ENCODE peak calls at places on chromosomes 4 and X, in nine cellular contexts. H is iPS-NIHi11; W is C1 segment of cervical spinal cord; F is activated naive CD4-positive, alpha-beta T cell treated with anti-CD3 and anti-CD28 coated beads, Interleukin-2, amount 50 U/mL, for 72 hours; M is DMS153; S is lung microvascular endothelial cell; V is fibroblast of mammary gland; O is stimulated activated CD4-positive, alpha-beta T cell treated with anti-CD3 and anti-CD28 coated beads, Interleukin-2, amount 100 ng/mL, for 4 hours; I is T-helper 17 cell. X is an unnamed sample.

GRCh38 chr4:104524591-104524990 is 29.9 kb upstream of the CXXC4 start:
- DNase-seq in H (no peak), W (no peak), F (no peak), M (no peak), S (peak; percentile 43), V (peak; percentile 65), O (no peak), I (no peak), X (peak; percentile 0)

GRCh38 chrX:104712515-104712914 is 146.5 kb downstream of the IL1RAPL2 start:
- DNase-seq in H (no peak), W (no peak), F (no peak), M (no peak), S (peak; percentile 3), V (peak; percentile 2), O (no peak), I (no peak), X (no peak)

GRCh38 chrX:124362761-124363160 is 16.4 kb downstream of the SH2D1A start:
- DNase-seq in H (no peak), W (no peak), F (no peak), M (no peak), S (no peak), V (no peak), O (no peak), I (no peak), X (no peak)

GRCh38 chr4:79996950-79997349 is 76.1 kb downstream of the ANTXR2 start:
- DNase-seq in H (no peak), W (no peak), F (no peak), M (no peak), S (no peak), V (no peak), O (no peak), I (no peak), X (no peak)

GRCh38 chr4:24551492-24552330 is 32.6 kb downstream of the DHX15 start:
- DNase-seq in H (no peak), W (no peak), F (no peak), M (no peak), S (peak; percentile 26), V (peak; percentile 24), O (no peak), I (no peak), X (no peak)

GRCh38 chrX:39730671-39731389 is 366.9 kb downstream of the BCOR start:
- DNase-seq in H (peak; percentile 58), W (peak; percentile 26), F (peak; percentile 65), M (peak; percentile 18), S (peak; percentile 78), V (peak; percentile 87), O (peak; percentile 41), I (peak; percentile 16), X (peak; percentile 89)

GRCh38 chr4:7985891-7986441 is 46.3 kb upstream of the AFAP1 start:
- DNase-seq in H (no peak), W (no peak), F (no peak), M (no peak), S (peak; percentile 55), V (peak; percentile 33), O (no peak), I (no peak), X (no peak)

GRCh38 chr4:56272003-56272402 is 115.3 kb downstream of the AASDH start:
- DNase-seq in H (no peak), W (no peak), F (no peak), M (no peak), S (no peak), V (no peak), O (no peak), I (no peak), X (no peak)

GRCh38 chrX:109936114-109936513 is 66.8 kb upstream of the TMEM164 start:
- DNase-seq in H (no peak), W (no peak), F (no peak), M (no peak), S (peak; percentile 51), V (peak; percentile 83), O (no peak), I (no peak), X (no peak)

GRCh38 chr4:101649790-101650450 is 140.6 kb upstream of the BANK1 start:
- DNase-seq in H (no peak), W (no peak), F (no peak), M (peak; percentile 17), S (no peak), V (no peak), O (no peak), I (no peak), X (no peak)

GRCh38 chr4:79917246-79917645 is 155.8 kb downstream of the ANTXR2 start:
- DNase-seq in H (peak; percentile 59), W (no peak), F (no peak), M (no peak), S (peak; percentile 67), V (peak; percentile 62), O (peak; percentile 11), I (peak; percentile 11), X (peak; percentile 16)

GRCh38 chr4:168153596-168154440 is 61.5 kb downstream of the ANXA10 start:
- DNase-seq in H (peak; percentile 20), W (peak; percentile 7), F (no peak), M (peak; percentile 64), S (peak; percentile 78), V (peak; percentile 76), O (peak; percentile 39), I (peak; percentile 25), X (peak; percentile 44)

GRCh38 chr4:8916251-8916913 is 44.7 kb upstream of the HMX1 start:
- DNase-seq in H (peak; percentile 4), W (no peak), F (peak; percentile 33), M (no peak), S (no peak), V (no peak), O (no peak), I (no peak), X (peak; percentile 27)

GRCh38 chr4:5843573-5844239 is 49.2 kb downstream of the CRMP1 start:
- DNase-seq in H (no peak), W (no peak), F (no peak), M (no peak), S (no peak), V (no peak), O (no peak), I (no peak), X (no peak)

GRCh38 chrX:12791253-12792228 is at the start of gene PRPS2:
- DNase-seq in H (peak; percentile 87), W (peak; percentile 6), F (peak; percentile 68), M (no peak), S (peak; percentile 37), V (peak; percentile 23), O (peak; percentile 60), I (peak; percentile 55), X (peak; percentile 65)

GRCh38 chr4:157270108-157270507 is 49.6 kb downstream of the GRIA2 start:
- DNase-seq in H (peak; percentile 24), W (no peak), F (no peak), M (no peak), S (no peak), V (no peak), O (no peak), I (no peak), X (no peak)

GRCh38 chr4:8731364-8731763 is 138.8 kb downstream of the CPZ start:
- DNase-seq in H (no peak), W (no peak), F (peak; percentile 39), M (no peak), S (no peak), V (no peak), O (no peak), I (no peak), X (no peak)

GRCh38 chr4:52588771-52589591 is 70.1 kb downstream of the USP46 start:
- DNase-seq in H (no peak), W (no peak), F (no peak), M (no peak), S (peak; percentile 98), V (peak; percentile 73), O (no peak), I (no peak), X (peak; percentile 75)

GRCh38 chr4:20629180-20630115 is 70.8 kb upstream of the PACRGL start:
- DNase-seq in H (no peak), W (no peak), F (no peak), M (no peak), S (no peak), V (no peak), O (no peak), I (no peak), X (no peak)

GRCh38 chr4:169100656-169101055 is 90.6 kb upstream of the CBR4 start:
- DNase-seq in H (no peak), W (no peak), F (no peak), M (no peak), S (no peak), V (no peak), O (no peak), I (no peak), X (no peak)

GRCh38 chrX:19091596-19091995 is 30.7 kb downstream of the ADGRG2 start:
- DNase-seq in H (no peak), W (no peak), F (no peak), M (no peak), S (no peak), V (no peak), O (no peak), I (no peak), X (no peak)

GRCh38 chr4:127012549-127012948 is 620.2 kb upstream of the INTU start:
- DNase-seq in H (no peak), W (no peak), F (no peak), M (no peak), S (no peak), V (peak; percentile 76), O (no peak), I (no peak), X (peak; percentile 11)

GRCh38 chr4:6873792-6874461 is 35.7 kb upstream of the TBC1D14 start:
- DNase-seq in H (peak; percentile 74), W (peak; percentile 35), F (peak; percentile 65), M (no peak), S (peak; percentile 71), V (peak; percentile 68), O (peak; percentile 74), I (peak; percentile 65), X (peak; percentile 54)

GRCh38 chr4:169225058-169225751 is 45.6 kb downstream of the SH3RF1 start:
- DNase-seq in H (no peak), W (no peak), F (no peak), M (no peak), S (peak; percentile 95), V (peak; percentile 98), O (no peak), I (no peak), X (peak; percentile 79)

GRCh38 chrX:20680998-20681397 is 414.3 kb upstream of the RPS6KA3 start:
- DNase-seq in H (no peak), W (no peak), F (no peak), M (no peak), S (no peak), V (peak; percentile 83), O (no peak), I (no peak), X (no peak)

GRCh38 chr4:13953083-13953482 is 325.6 kb upstream of the BOD1L1 start:
- DNase-seq in H (no peak), W (no peak), F (no peak), M (no peak), S (no peak), V (no peak), O (no peak), I (no peak), X (no peak)

GRCh38 chrX:151488677-151489076 is 74.8 kb upstream of the PASD1 start:
- DNase-seq in H (peak; percentile 31), W (no peak), F (no peak), M (no peak), S (no peak), V (no peak), O (no peak), I (no peak), X (peak; percentile 16)

GRCh38 chr4:25450491-25450901 is 73.4 kb downstream of the ANAPC4 start:
- DNase-seq in H (no peak), W (no peak), F (no peak), M (no peak), S (peak; percentile 14), V (no peak), O (no peak), I (no peak), X (no peak)

GRCh38 chr4:164536829-164537228 is 217.1 kb upstream of the SMIM31 start:
- DNase-seq in H (no peak), W (no peak), F (no peak), M (no peak), S (no peak), V (peak; percentile 85), O (no peak), I (no peak), X (peak; percentile 43)